ENCODE peak calls at places on chromosomes 12 and 14, in nine cellular contexts. X, H, K, B, P, W, A, G and L are unnamed samples.
A peak's percentile ranks its signal among the peaks of the same experiment; 100 is the strongest.

GRCh38 chr12:124774462-124775167 is 89.0 kb downstream of the SCARB1 start:
- DNase-seq in X (no peak), H (peak; percentile 92), K (no peak), B (peak; percentile 74), P (peak; percentile 48), W (no peak), A (no peak), G (peak; percentile 92), L (peak; percentile 79)

GRCh38 chr14:52267501-52268190 is at the start of gene PTGDR:
- DNase-seq in X (no peak), H (peak; percentile 17), K (no peak), B (peak; percentile 40), P (no peak), W (peak; percentile 31), A (peak; percentile 39), G (no peak), L (no peak)

GRCh38 chr12:70645494-70646317 is 8.5 kb upstream of the PTPRB start:
- DNase-seq in X (no peak), H (no peak), K (no peak), B (peak; percentile 20), P (no peak), W (peak; percentile 28), A (no peak), G (peak; percentile 90), L (no peak)

GRCh38 chr14:84228702-84229101 is 1301.2 kb upstream of the FLRT2 start:
- DNase-seq in X (no peak), H (no peak), K (no peak), B (no peak), P (no peak), W (no peak), A (no peak), G (peak; percentile 5), L (no peak)

GRCh38 chr14:64340560-64341196 is 46.5 kb upstream of the ESR2 start:
- DNase-seq in X (no peak), H (no peak), K (no peak), B (no peak), P (no peak), W (no peak), A (no peak), G (no peak), L (no peak)

GRCh38 chr14:63747836-63748235 is 20.0 kb upstream of the SGPP1 start:
- DNase-seq in X (no peak), H (no peak), K (no peak), B (no peak), P (peak; percentile 65), W (no peak), A (no peak), G (no peak), L (no peak)

GRCh38 chr14:61889914-61890351 is 127.7 kb downstream of the SNAPC1 start:
- DNase-seq in X (no peak), H (peak; percentile 72), K (no peak), B (peak; percentile 14), P (no peak), W (no peak), A (no peak), G (no peak), L (no peak)

GRCh38 chr12:6899837-6900519 is 4.6 kb upstream of the LRRC23 start:
- DNase-seq in X (no peak), H (no peak), K (peak; percentile 73), B (peak; percentile 33), P (peak; percentile 85), W (no peak), A (no peak), G (peak; percentile 40), L (peak; percentile 40)

GRCh38 chr14:23171251-23171975 is 12.0 kb downstream of the SLC7A8 start:
- DNase-seq in X (no peak), H (no peak), K (no peak), B (no peak), P (no peak), W (no peak), A (no peak), G (peak; percentile 33), L (no peak)

GRCh38 chr12:116954700-116955381 is 44.1 kb downstream of the FBXW8 start:
- DNase-seq in X (no peak), H (no peak), K (no peak), B (no peak), P (no peak), W (no peak), A (no peak), G (no peak), L (no peak)